ENCODE peak calls at places on chromosome 3, in five cellular contexts. C is IMR-90, J is mesenchymal stem cell, M is neuronal stem cell, I is H1. X is an unnamed sample.

GRCh38 chr3:133995264-133995663 is 34.5 kb downstream of the SLCO2A1 start:
- DNase-seq in C (no peak), M (no peak), J (no peak), I (no peak), X (peak)

GRCh38 chr3:188916934-188917391 is 254.8 kb upstream of the TPRG1 start:
- DNase-seq in M (no peak), I (no peak), C (no peak), J (peak), X (no peak)

GRCh38 chr3:133472889-133473288 is 73.0 kb downstream of the BFSP2 start:
- DNase-seq in C (no peak), I (no peak), M (no peak), J (no peak), X (no peak)

GRCh38 chr3:69848113-69848512 is 108.8 kb downstream of the MITF start:
- DNase-seq in J (no peak), I (no peak), C (no peak), M (no peak), X (no peak)

GRCh38 chr3:32002536-32003368 is 21.2 kb downstream of the ZNF860 start:
- DNase-seq in I (no peak), M (no peak), J (no peak), C (no peak), X (no peak)

GRCh38 chr3:108223928-108224327 is 1.7 kb upstream of the IFT57 start:
- DNase-seq in C (peak), M (no peak), J (peak), I (no peak), X (no peak)

GRCh38 chr3:10945683-10946287 is 46.8 kb upstream of the SLC6A1 start:
- DNase-seq in M (peak), I (peak), J (peak), C (peak), X (peak)

GRCh38 chr3:72375237-72376154 is 472.7 kb downstream of the SHQ1 start:
- DNase-seq in J (no peak), C (no peak), M (no peak), I (no peak), X (no peak)

GRCh38 chr3:29612536-29612935 is 331.7 kb downstream of the RBMS3 start:
- DNase-seq in C (no peak), M (no peak), I (no peak), J (no peak), X (no peak)

GRCh38 chr3:54882114-54882833 is 45.6 kb downstream of the LRTM1 start:
- DNase-seq in M (no peak), J (peak), I (no peak), C (peak), X (no peak)

GRCh38 chr3:110686691-110687090 is 384.9 kb upstream of the NECTIN3 start:
- DNase-seq in J (no peak), C (peak), M (no peak), I (no peak), X (no peak)

GRCh38 chr3:136752046-136752326 is 192 bp downstream of the STAG1 start:
- DNase-seq in C (no peak), J (no peak), I (no peak), M (no peak), X (no peak)

GRCh38 chr3:77489216-77489615 is 449.3 kb downstream of the ROBO2 start:
- DNase-seq in J (no peak), I (no peak), C (no peak), M (no peak), X (no peak)

GRCh38 chr3:24704496-24704895 is 209.8 kb upstream of the THRB start:
- DNase-seq in I (no peak), J (no peak), C (no peak), M (no peak), X (no peak)

GRCh38 chr3:49771340-49771938 is 14.9 kb downstream of the IP6K1 start:
- DNase-seq in I (no peak), M (no peak), C (peak), J (no peak), X (no peak)

GRCh38 chr3:29170894-29171582 is 109.8 kb upstream of the RBMS3 start:
- DNase-seq in I (no peak), C (peak), M (no peak), J (peak), X (no peak)

GRCh38 chr3:9217784-9218513 is 31.5 kb downstream of the SRGAP3 start:
- DNase-seq in C (no peak), J (no peak), M (no peak), I (no peak), X (no peak)

GRCh38 chr3:155908086-155908485 is 37.6 kb downstream of the GMPS start:
- DNase-seq in I (no peak), J (no peak), C (no peak), M (no peak), X (peak)

GRCh38 chr3:14552041-14552648 is 12.0 kb upstream of the GRIP2 start:
- DNase-seq in J (no peak), C (no peak), I (no peak), M (no peak), X (no peak)

GRCh38 chr3:160665784-160666526 is 11.0 kb upstream of the ARL14 start:
- DNase-seq in I (no peak), J (peak), C (peak), M (no peak), X (no peak)

GRCh38 chr3:155313303-155313702 is 19.8 kb upstream of the STRIT1 start:
- DNase-seq in C (no peak), M (no peak), I (no peak), J (no peak), X (no peak)

GRCh38 chr3:41265823-41266273 is 66.5 kb downstream of the CTNNB1 start:
- DNase-seq in M (no peak), I (no peak), C (peak), J (peak), X (no peak)

GRCh38 chr3:71542548-71543370 is 40.8 kb downstream of the FOXP1 start:
- DNase-seq in M (no peak), I (no peak), J (peak), C (peak), X (no peak)

GRCh38 chr3:25821746-25822573 is 32.1 kb downstream of the OXSM start:
- DNase-seq in C (no peak), J (no peak), I (no peak), M (no peak), X (no peak)

GRCh38 chr3:5022966-5023776 is 43.9 kb downstream of the BHLHE40 start:
- DNase-seq in J (peak), I (no peak), M (no peak), C (peak), X (peak)
- H3K14ac ChIP-seq in J (no peak), I (no peak), M (no peak), C (no peak), X (no peak)

GRCh38 chr3:84487296-84487695 is 471.5 kb upstream of the CADM2 start:
- DNase-seq in J (no peak), C (no peak), M (no peak), I (no peak), X (no peak)
- H3K14ac ChIP-seq in J (no peak), C (no peak), M (no peak), I (no peak), X (no peak)

GRCh38 chr3:120425877-120426276 is 24.9 kb downstream of the FSTL1 start:
- DNase-seq in M (no peak), I (no peak), J (peak), C (peak), X (no peak)

GRCh38 chr3:120423432-120423831 is 27.4 kb downstream of the FSTL1 start:
- DNase-seq in M (no peak), C (no peak), I (no peak), J (no peak), X (no peak)

GRCh38 chr3:120427201-120427600 is 23.6 kb downstream of the FSTL1 start:
- DNase-seq in M (no peak), J (no peak), I (no peak), C (no peak), X (no peak)

GRCh38 chr3:120424506-120424905 is 26.3 kb downstream of the FSTL1 start:
- DNase-seq in I (no peak), J (no peak), C (no peak), M (no peak), X (no peak)

DNA sequence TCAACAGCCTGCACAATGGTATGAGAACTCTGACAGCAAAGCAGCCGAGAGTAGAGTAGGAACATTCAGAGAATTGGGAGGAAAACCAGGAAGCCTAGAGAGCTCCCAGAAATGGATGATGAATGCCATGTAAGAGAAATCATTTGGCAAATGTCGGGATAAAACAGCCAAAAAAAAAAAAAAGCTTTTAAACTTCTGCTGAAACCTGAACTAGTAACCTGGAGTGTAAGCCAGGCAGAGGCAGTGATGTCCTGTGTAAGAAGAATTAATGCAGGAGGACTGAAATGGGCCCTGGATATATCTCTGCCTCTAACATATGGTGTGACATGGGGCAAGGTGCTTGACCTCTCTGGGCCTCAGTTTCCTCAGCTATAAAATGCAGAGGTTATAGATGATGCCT is 25.6 kb downstream of the FSTL1 start:
- DNase-seq in I (no peak), M (no peak), C (no peak), J (no peak), X (no peak)
- H3K14ac ChIP-seq in I (no peak), M (no peak), C (peak), J (no peak), X (no peak)

GRCh38 chr3:44114142-44114541 is 127.5 kb upstream of the TOPAZ1 start:
- DNase-seq in M (no peak), I (peak), J (no peak), C (peak), X (peak)
- H3K14ac ChIP-seq in M (no peak), I (no peak), J (no peak), C (no peak), X (no peak)

DNA sequence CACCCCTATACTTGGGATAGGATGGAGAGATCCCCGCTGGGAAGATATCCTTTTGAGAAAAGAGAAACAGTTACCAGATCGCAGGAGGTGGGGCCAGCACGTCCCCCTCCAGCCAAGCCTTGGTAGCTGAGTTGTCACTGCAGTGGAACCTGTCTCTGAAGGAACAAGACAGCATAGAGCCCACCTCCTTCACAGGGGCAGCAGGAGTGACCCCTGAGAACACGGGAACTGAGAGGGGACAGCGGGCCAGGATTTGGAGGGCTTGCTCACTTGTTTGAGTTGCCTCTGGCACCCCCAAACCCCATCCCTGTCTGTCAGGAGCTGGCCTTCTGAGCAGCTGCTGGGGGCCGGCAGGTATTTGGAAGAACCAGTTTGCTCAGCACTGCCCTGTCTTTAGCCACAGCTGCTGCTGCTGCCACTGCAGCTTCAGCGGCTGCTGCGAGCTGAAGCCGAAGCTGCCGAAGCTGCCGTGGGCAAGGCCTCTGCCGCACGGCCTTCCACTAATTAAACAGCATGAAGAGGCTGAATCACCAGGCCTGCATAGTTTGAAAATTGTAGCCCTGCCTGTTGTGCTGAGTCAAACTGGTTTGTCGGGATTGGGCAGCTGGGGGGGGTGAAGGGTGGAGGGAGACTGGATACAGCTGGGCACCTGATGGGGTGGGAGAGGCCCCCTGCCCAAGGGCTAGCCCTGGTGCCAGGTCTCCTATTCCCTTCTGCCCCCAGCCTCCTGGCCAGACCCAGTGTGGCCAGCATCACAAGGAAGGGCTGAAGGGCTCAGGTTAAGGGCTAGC is 4.0 kb downstream of the EPHB3 start:
- DNase-seq in J (peak), C (peak), I (no peak), M (no peak), X (no peak)
- H3K14ac ChIP-seq in J (peak), C (peak), I (no peak), M (no peak), X (no peak)

GRCh38 chr3:159112724-159113123 is 310.9 kb downstream of the MFSD1 start:
- DNase-seq in J (no peak), C (no peak), M (no peak), I (no peak), X (no peak)
- H3K14ac ChIP-seq in J (no peak), C (no peak), M (no peak), I (no peak), X (no peak)